ENCODE peak calls at places on chromosomes 5 and 9, in five cellular contexts. B is BJ; F is cardiac fibroblast; Z is B cell; G is CD4-positive, alpha-beta T cell. I is an unnamed sample.

GRCh38 chr9:93072383-93072795 is 13.9 kb downstream of the SUSD3 start:
- DNase-seq in B (no peak), F (no peak), Z (peak), G (no peak), I (no peak)

GRCh38 chr9:98327249-98327561 is 71.8 kb upstream of the TBC1D2 start:
- DNase-seq in B (no peak), F (no peak), Z (no peak), G (no peak), I (no peak)

GRCh38 chr9:93612052-93612795 is 35.8 kb downstream of the PHF2 start:
- DNase-seq in B (no peak), F (no peak), Z (no peak), G (no peak), I (no peak)

GRCh38 chr9:37641331-37641730 is 9.4 kb upstream of the FRMPD1 start:
- DNase-seq in B (no peak), F (no peak), Z (no peak), G (no peak), I (no peak)

GRCh38 chr5:139460457-139460856 is 2.1 kb downstream of the ECSCR start:
- DNase-seq in B (no peak), F (no peak), Z (no peak), G (no peak), I (no peak)

GRCh38 chr5:117486291-117486690 is 911.7 kb upstream of the SEMA6A start:
- DNase-seq in B (no peak), F (no peak), Z (no peak), G (no peak), I (no peak)

GRCh38 chr9:37167456-37167855 is 47.1 kb downstream of the ZCCHC7 start:
- DNase-seq in B (no peak), F (no peak), Z (no peak), G (no peak), I (no peak)

GRCh38 chr5:138753794-138754698 is 821 bp downstream of the CTNNA1 start:
- DNase-seq in B (peak), F (peak), Z (no peak), G (no peak), I (peak)

GRCh38 chr9:27471789-27472585 is 52.1 kb upstream of the IFNK start:
- DNase-seq in B (no peak), F (no peak), Z (no peak), G (no peak), I (no peak)

GRCh38 chr9:94847486-94847885 is 121.0 kb downstream of the AOPEP start:
- DNase-seq in B (peak), F (peak), Z (no peak), G (no peak), I (no peak)

GRCh38 chr5:73122875-73123810 is 2.8 kb downstream of the TMEM171 start:
- DNase-seq in B (peak), F (peak), Z (no peak), G (no peak), I (no peak)

GRCh38 chr5:59133801-59134261 is 551.0 kb downstream of the RAB3C start:
- DNase-seq in B (peak), F (peak), Z (no peak), G (no peak), I (no peak)

GRCh38 chr5:119343766-119344165 is 12.1 kb upstream of the TNFAIP8 start:
- DNase-seq in B (no peak), F (peak), Z (peak), G (no peak), I (peak)

DNA sequence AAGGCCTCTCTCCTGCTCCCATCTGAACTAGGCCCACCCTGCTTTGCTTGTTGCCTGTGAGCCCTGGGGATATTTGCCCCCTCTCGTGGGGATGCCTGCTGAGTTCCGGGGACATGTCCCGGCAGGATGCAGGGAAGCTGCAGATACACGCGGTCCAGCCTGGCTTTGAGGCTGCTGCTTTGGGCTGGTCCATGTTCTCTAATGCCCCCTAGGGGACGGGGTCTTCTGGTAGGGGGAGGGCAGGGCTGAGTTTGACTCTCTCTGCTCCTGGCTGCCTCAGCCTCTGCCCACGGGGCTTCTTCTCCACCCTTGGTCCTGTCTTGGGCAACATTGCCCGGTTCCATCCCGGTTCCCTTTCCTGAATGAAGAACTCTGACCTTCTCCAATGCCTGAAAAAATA is 84.9 kb upstream of the ASS1 start:
- DNase-seq in B (no peak), F (no peak), Z (no peak), G (no peak), I (no peak)
- TF ChIP-seq CTCF in B (no peak), F (no peak), Z (no peak), G (no peak), I (no peak)

DNA sequence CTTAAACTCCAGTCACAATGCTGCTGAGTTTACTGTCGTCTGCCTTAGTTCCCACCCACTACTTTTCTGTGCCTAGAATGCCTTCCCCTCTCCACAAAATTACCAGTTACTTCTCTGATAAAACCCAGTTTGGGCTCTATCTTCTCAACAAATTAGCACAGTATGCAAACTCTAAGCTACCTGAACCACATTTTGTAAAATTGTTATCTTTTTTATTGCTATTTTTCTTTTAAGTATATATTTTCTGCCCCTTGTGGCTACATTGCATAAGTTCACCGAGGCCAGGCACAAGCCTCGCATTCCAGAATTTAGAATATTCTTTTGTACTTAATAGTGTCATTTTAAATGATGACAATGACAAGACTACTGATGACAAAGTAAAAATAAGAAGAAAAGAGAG is 60.0 kb downstream of the POU5F2 start:
- DNase-seq in B (no peak), F (peak), Z (no peak), G (no peak), I (no peak)
- TF ChIP-seq CTCF in B (peak), F (peak), Z (no peak), G (no peak), I (no peak)

DNA sequence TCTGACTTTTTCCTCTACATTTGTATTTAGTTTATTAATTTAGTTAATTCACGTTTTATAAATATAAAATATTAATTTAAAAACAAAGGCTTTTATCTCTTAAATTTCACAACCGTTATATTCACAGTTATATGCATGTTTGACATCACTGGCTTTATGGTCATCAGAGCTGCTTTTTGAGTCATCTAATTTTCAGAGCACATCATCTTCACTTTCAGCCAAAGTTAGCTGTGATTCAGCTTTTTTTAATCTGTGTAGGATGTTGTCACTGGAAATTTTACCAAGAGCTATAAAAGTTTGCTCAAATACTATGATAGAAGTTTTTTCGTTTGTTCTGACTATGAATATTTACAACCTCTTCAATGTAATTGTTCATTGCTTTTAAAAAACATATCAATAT is 12.4 kb downstream of the CDC37L1 start:
- DNase-seq in B (peak), F (peak), Z (no peak), G (no peak), I (no peak)
- TF ChIP-seq CTCF in B (no peak), F (no peak), Z (no peak), G (no peak), I (no peak)

GRCh38 chr5:55308254-55308836 is 556 bp downstream of the MTREX start:
- DNase-seq in B (no peak), F (peak), Z (no peak), G (no peak), I (no peak)
- TF ChIP-seq CTCF in B (peak), F (no peak), Z (no peak), G (no peak), I (no peak)

DNA sequence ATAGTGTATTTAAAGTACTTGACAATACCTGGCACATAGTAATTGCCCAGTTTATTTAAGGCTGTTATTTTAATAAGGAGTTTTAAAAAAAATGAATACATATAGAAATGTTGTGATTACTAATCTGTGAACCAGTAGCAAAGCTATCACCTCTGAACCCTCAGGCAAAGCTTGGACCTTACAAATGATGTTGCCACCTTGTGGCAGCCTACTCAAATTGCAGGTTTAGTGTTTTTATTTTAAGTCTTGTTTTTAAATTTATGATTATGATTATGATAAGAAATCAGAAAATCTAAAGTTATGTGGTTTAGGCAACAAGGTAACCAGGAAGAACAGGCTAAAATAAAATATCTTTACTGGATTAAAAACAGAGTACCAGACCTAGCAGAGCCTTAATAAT is 35.8 kb downstream of the PPARGC1B start:
- DNase-seq in B (no peak), F (peak), Z (no peak), G (no peak), I (no peak)
- TF ChIP-seq CTCF in B (no peak), F (peak), Z (no peak), G (no peak), I (peak)

DNA sequence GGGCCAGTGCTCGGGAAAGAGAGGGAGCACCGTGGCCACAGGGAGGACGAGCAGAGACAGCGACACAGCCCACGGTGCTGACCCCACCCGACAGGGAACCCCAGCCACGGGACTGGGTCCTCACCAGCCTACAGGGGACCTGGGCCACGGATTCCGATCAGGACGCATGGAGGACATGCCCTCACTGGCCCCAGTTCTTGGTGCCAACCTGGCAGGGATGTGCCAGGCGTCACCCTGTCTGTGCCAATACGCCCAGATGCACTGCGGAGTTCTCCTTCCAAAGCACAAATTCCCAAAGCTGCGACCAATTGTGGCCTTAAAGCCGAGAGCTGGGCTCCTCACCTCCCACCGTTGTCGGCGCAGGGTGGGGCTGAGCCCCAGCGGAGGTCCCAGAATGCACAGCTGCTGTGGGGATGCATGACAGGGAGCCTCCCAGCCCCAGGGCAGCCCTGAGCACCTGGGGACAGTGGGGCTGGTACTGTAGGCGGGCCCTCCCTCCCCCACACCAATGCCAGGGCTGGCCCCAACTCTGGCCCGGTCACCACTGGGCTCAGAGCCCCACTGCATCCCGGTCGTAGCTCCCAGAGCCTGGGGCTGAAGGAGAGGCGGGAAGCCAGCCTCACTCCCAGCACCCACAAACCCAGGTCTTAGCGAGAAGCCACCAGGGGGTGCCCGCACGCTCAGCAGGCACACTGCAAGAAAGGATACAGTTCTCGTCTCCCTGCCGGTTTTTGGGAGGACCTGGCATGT is 44.2 kb downstream of the NKD2 start:
- DNase-seq in B (no peak), F (no peak), Z (no peak), G (no peak), I (no peak)
- TF ChIP-seq CTCF in B (peak), F (no peak), Z (no peak), G (no peak), I (no peak)